ENCODE peak calls at places on chromosomes 16 and 17, in six cellular contexts. C, Y, P, F, K and J are unnamed samples.

GRCh38 chr17:77449908-77450741 is 309.4 kb downstream of the SEC14L1 start:
- DNase-seq in C (no peak), Y (peak), P (no peak), F (peak), K (no peak), J (peak)

GRCh38 chr17:56441331-56441730 is 152.2 kb upstream of the NOG start:
- DNase-seq in C (no peak), Y (no peak), P (no peak), F (peak), K (no peak), J (no peak)

GRCh38 chr16:88747588-88748301 is 37.3 kb downstream of the PIEZO1 start:
- DNase-seq in C (peak), Y (no peak), P (peak), F (peak), K (no peak), J (no peak)

GRCh38 chr16:66881964-66882508 is 1.7 kb downstream of the PDP2 start:
- DNase-seq in C (no peak), Y (no peak), P (no peak), F (no peak), K (no peak), J (no peak)

GRCh38 chr16:897200-897543 is 73.6 kb downstream of the LMF1 start:
- DNase-seq in C (no peak), Y (no peak), P (no peak), F (no peak), K (no peak), J (no peak)

GRCh38 chr17:4406386-4406785 is 27.4 kb upstream of the SPNS3 start:
- DNase-seq in C (no peak), Y (no peak), P (no peak), F (no peak), K (no peak), J (no peak)

GRCh38 chr17:30426292-30426691 is 47.6 kb downstream of the CPD start:
- DNase-seq in C (no peak), Y (no peak), P (no peak), F (no peak), K (no peak), J (no peak)

GRCh38 chr16:12228607-12229499 is 252.3 kb downstream of the SNX29 start:
- DNase-seq in C (no peak), Y (no peak), P (peak), F (peak), K (no peak), J (peak)

GRCh38 chr16:4385789-4386451 is 14.3 kb downstream of the VASN start:
- DNase-seq in C (no peak), Y (no peak), P (no peak), F (no peak), K (no peak), J (no peak)

GRCh38 chr16:13552062-13552959 is 367.6 kb upstream of the ERCC4 start:
- DNase-seq in C (no peak), Y (no peak), P (no peak), F (no peak), K (no peak), J (no peak)

GRCh38 chr16:49698931-49699715 is 156.8 kb downstream of the ZNF423 start:
- DNase-seq in C (no peak), Y (peak), P (no peak), F (no peak), K (no peak), J (peak)

GRCh38 chr17:27496501-27496943 is 40.3 kb downstream of the KSR1 start:
- DNase-seq in C (no peak), Y (no peak), P (no peak), F (no peak), K (no peak), J (peak)

GRCh38 chr16:67953641-67954375 is 9.9 kb upstream of the LCAT start:
- DNase-seq in C (no peak), Y (no peak), P (no peak), F (no peak), K (no peak), J (no peak)

GRCh38 chr17:21202512-21202911 is 11.4 kb downstream of the TMEM11 start:
- DNase-seq in C (no peak), Y (no peak), P (no peak), F (no peak), K (no peak), J (no peak)

GRCh38 chr17:68248199-68248825 is 469 bp downstream of the AMZ2 start:
- DNase-seq in C (no peak), Y (no peak), P (no peak), F (peak), K (no peak), J (no peak)

GRCh38 chr16:55955845-55956244 is 80.7 kb upstream of the CES5A start:
- DNase-seq in C (no peak), Y (peak), P (no peak), F (no peak), K (no peak), J (no peak)

GRCh38 chr17:12898110-12898509 is 108.8 kb downstream of the ARHGAP44 start:
- DNase-seq in C (no peak), Y (no peak), P (no peak), F (no peak), K (no peak), J (no peak)

GRCh38 chr17:8289103-8289397 is 580 bp downstream of the RANGRF start:
- DNase-seq in C (peak), Y (peak), P (peak), F (no peak), K (no peak), J (peak)

GRCh38 chr17:44794699-44795413 is 35.2 kb downstream of the GJC1 start:
- DNase-seq in C (no peak), Y (no peak), P (no peak), F (peak), K (no peak), J (no peak)

GRCh38 chr17:70629902-70630301 is 460.6 kb downstream of the KCNJ2 start:
- DNase-seq in C (no peak), Y (no peak), P (no peak), F (peak), K (no peak), J (no peak)

GRCh38 chr17:82235775-82236141 is 6.9 kb downstream of the SLC16A3 start:
- DNase-seq in C (no peak), Y (peak), P (no peak), F (no peak), K (no peak), J (no peak)

GRCh38 chr17:39306509-39307212 is 80.9 kb upstream of the STAC2 start:
- DNase-seq in C (no peak), Y (no peak), P (no peak), F (no peak), K (no peak), J (no peak)

GRCh38 chr17:77182205-77182604 is 41.4 kb downstream of the SEC14L1 start:
- DNase-seq in C (no peak), Y (no peak), P (no peak), F (no peak), K (no peak), J (no peak)

GRCh38 chr16:58628845-58629680 is 563 bp downstream of the CNOT1 start:
- DNase-seq in C (peak), Y (peak), P (peak), F (no peak), K (peak), J (peak)

GRCh38 chr16:3938843-3939624 is 58.5 kb upstream of the CREBBP start:
- DNase-seq in C (peak), Y (peak), P (peak), F (peak), K (no peak), J (peak)

GRCh38 chr16:70728145-70728544 is 42.3 kb upstream of the MTSS2 start:
- DNase-seq in C (no peak), Y (no peak), P (no peak), F (no peak), K (no peak), J (no peak)